ENCODE peak calls at places on chromosomes 2 and 18, in five cellular contexts. V is nephron progenitor cell, J is AG09319, M is sigmoid colon, B is HFFc6. P is an unnamed sample.

GRCh38 chr2:107730898-107731297 is 95.8 kb upstream of the RGPD4 start:
- DNase-seq in V (no peak), J (no peak), M (no peak), B (no peak), P (no peak)

GRCh38 chr18:55579888-55580287 is 8.1 kb downstream of the TCF4 start:
- DNase-seq in V (no peak), J (no peak), M (no peak), B (no peak), P (no peak)

GRCh38 chr2:14520385-14520945 is 112.1 kb upstream of the LRATD1 start:
- DNase-seq in V (no peak), J (no peak), M (no peak), B (no peak), P (no peak)

GRCh38 chr2:63192889-63193778 is 142.5 kb downstream of the OTX1 start:
- DNase-seq in V (no peak), J (no peak), M (no peak), B (no peak), P (no peak)

GRCh38 chr2:170276926-170277571 is 99.1 kb downstream of the MYO3B start:
- DNase-seq in V (no peak), J (no peak), M (no peak), B (no peak), P (no peak)

GRCh38 chr2:176140130-176140519 is 10.6 kb downstream of the HOXD8 start:
- DNase-seq in V (no peak), J (no peak), M (peak; percentile 75), B (no peak), P (peak; percentile 30)

GRCh38 chr2:163132850-163133249 is 294.3 kb upstream of the KCNH7 start:
- DNase-seq in V (no peak), J (no peak), M (no peak), B (no peak), P (no peak)

GRCh38 chr2:195318440-195319111 is 338.4 kb upstream of the SLC39A10 start:
- DNase-seq in V (peak; percentile 35), J (no peak), M (no peak), B (peak; percentile 36), P (peak; percentile 18)

GRCh38 chr18:4455113-4455811 is at the start of gene DLGAP1:
- DNase-seq in V (peak; percentile 84), J (no peak), M (peak; percentile 63), B (no peak), P (no peak)

GRCh38 chr18:4450065-4450676 is 4.9 kb downstream of the DLGAP1 start:
- DNase-seq in V (no peak), J (no peak), M (no peak), B (no peak), P (no peak)

GRCh38 chr18:4454548-4455112 is 477 bp downstream of the DLGAP1 start:
- DNase-seq in V (peak; percentile 55), J (no peak), M (no peak), B (no peak), P (no peak)

GRCh38 chr18:4453712-4454547 is 1.2 kb downstream of the DLGAP1 start:
- DNase-seq in V (peak; percentile 73), J (no peak), M (no peak), B (no peak), P (no peak)
- TF ChIP-seq CTCF in V (no peak), J (no peak), M (no peak), B (no peak), P (no peak)

GRCh38 chr18:22378672-22379282 is 38.9 kb downstream of the CTAGE1 start:
- DNase-seq in V (no peak), J (no peak), M (no peak), B (peak; percentile 33), P (peak; percentile 68)
- TF ChIP-seq CTCF in V (peak; percentile 52), J (peak; percentile 35), M (peak; percentile 16), B (peak; percentile 76), P (peak; percentile 50)

GRCh38 chr2:61660511-61661388 is 122.6 kb upstream of the XPO1 start:
- DNase-seq in V (no peak), J (no peak), M (no peak), B (no peak), P (no peak)
- TF ChIP-seq CTCF in V (no peak), J (no peak), M (no peak), B (no peak), P (no peak)

GRCh38 chr2:159617651-159618050 is 1.3 kb upstream of the BAZ2B start:
- DNase-seq in V (no peak), J (no peak), M (no peak), B (no peak), P (peak; percentile 57)
- TF ChIP-seq CTCF in V (no peak), J (no peak), M (no peak), B (no peak), P (no peak)

DNA sequence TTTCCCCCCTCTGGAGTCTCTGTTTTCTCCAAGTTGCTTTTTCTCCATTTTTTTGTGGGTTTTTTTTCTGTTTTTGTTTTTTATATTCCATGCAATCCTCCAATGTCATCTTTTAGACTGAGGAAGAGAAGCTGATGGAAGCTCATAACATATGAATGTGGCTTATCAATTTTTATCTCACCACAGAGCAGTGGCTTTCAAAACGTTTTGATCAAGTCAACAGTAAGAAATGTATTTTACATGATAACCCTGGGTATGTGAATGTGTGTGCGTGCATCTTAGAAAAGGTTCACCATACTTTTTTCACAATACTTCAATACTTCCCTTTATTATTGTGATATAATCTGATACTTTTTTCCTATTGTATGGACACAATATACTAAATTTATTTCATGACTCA is 64.6 kb upstream of the CDCA7 start:
- DNase-seq in V (no peak), J (no peak), M (no peak), B (no peak), P (no peak)
- TF ChIP-seq CTCF in V (no peak), J (no peak), M (no peak), B (no peak), P (no peak)

DNA sequence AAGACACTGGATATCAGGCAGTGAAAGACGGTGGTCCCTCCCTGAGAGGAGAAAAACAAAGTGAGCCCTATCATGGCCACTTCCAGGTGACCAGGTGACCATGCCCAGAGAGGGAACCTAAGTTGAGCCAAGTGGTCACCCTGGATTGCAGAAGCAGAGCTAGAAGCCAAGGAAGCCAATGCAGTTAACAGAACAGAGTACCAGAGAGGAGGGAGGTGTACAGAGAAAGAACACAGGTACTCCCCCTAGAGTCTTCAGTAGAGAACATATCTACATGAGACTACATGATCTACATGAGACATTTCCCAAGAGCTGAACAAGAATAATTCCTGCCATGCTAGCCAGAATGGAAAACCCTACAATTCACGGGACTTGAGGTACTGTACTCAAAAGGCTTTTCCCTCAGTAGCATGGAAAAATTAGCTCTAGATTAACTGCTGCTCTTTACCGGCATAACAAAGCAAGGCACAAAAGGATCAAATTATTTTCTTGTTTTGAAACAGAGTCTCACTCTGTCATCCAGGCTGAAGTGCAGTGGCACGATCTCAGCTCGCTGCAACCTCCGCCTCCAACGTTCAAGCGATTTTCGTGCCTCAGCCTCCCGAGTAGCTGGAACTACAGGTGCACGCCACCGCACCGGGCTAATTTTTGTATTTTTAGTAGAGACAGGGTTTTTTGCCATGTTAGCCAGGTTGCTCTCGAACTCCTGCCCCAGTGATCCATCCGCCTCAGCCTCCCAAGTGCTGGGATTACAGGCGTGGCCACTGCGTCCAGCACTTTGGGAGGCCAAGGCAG is 23.5 kb downstream of the ROCK2 start:
- DNase-seq in V (no peak), J (no peak), M (no peak), B (no peak), P (no peak)
- TF ChIP-seq CTCF in V (no peak), J (no peak), M (no peak), B (peak; percentile 41), P (no peak)

GRCh38 chr2:138476940-138477339 is 24.6 kb upstream of the SPOPL start:
- DNase-seq in V (no peak), J (no peak), M (no peak), B (no peak), P (no peak)
- TF ChIP-seq CTCF in V (no peak), J (no peak), M (no peak), B (no peak), P (no peak)

GRCh38 chr18:13800505-13801259 is 23.3 kb upstream of the MC5R start:
- DNase-seq in V (peak; percentile 75), J (no peak), M (peak; percentile 71), B (no peak), P (peak; percentile 68)
- TF ChIP-seq CTCF in V (peak; percentile 35), J (peak; percentile 24), M (no peak), B (no peak), P (peak; percentile 53)

GRCh38 chr2:118661184-118661583 is 186.3 kb downstream of the EN1 start:
- DNase-seq in V (no peak), J (no peak), M (no peak), B (no peak), P (no peak)
- TF ChIP-seq CTCF in V (no peak), J (no peak), M (no peak), B (peak; percentile 59), P (no peak)

DNA sequence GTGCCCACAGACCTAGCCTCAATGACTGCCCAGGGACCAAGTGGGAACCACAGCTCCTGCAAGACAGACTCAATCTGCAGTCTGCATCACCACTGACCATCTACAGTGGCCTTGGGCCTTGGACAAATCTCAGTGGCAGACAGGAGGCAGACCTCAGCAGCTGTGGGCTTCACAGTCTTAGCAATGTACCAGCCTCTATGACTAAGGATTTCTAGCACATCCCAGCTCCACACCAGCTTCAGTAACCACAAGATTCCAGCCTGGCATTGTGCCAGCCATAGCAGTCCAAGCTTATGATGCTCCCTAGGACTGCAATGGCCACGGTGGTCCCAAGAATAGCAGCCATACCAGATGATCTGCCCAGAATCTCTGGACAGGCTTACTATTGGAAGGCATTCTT is 19.6 kb upstream of the WDR75 start:
- DNase-seq in V (no peak), J (no peak), M (no peak), B (peak; percentile 88), P (peak; percentile 8)
- TF ChIP-seq CTCF in V (no peak), J (no peak), M (no peak), B (peak; percentile 52), P (no peak)

P was measured in thyroid gland.